ENCODE peak calls at places on chromosomes 6 and 20, in four cellular contexts. M is H1, A is IMR-90, F is neuronal stem cell. S is an unnamed sample.

GRCh38 chr20:62117658-62118057 is 4.6 kb upstream of the LSM14B start:
- DNase-seq in M (no peak), A (no peak), F (no peak), S (no peak)

GRCh38 chr6:40907198-40907701 is 131.8 kb downstream of the UNC5CL start:
- DNase-seq in M (no peak), A (peak; percentile 9), F (no peak), S (no peak)

GRCh38 chr6:13733178-13733851 is 21.7 kb upstream of the RANBP9 start:
- DNase-seq in M (no peak), A (peak; percentile 93), F (no peak), S (no peak)

GRCh38 chr20:19992996-19993908 is 23.9 kb upstream of the NAA20 start:
- DNase-seq in M (no peak), A (peak; percentile 91), F (no peak), S (peak; percentile 76)

GRCh38 chr6:2396856-2397640 is 151.6 kb upstream of the GMDS start:
- DNase-seq in M (no peak), A (peak; percentile 85), F (no peak), S (no peak)

GRCh38 chr20:33896509-33896908 is 85.4 kb downstream of the CHMP4B start:
- DNase-seq in M (no peak), A (peak; percentile 70), F (no peak), S (no peak)

GRCh38 chr6:157759028-157759427 is 64.0 kb upstream of the SNX9 start:
- DNase-seq in M (no peak), A (no peak), F (no peak), S (no peak)

GRCh38 chr20:3128585-3128984 is 31.1 kb downstream of the FASTKD5 start:
- DNase-seq in M (no peak), A (no peak), F (no peak), S (no peak)

GRCh38 chr6:15980801-15981200 is 148.1 kb upstream of the MYLIP start:
- DNase-seq in M (no peak), A (no peak), F (no peak), S (no peak)

GRCh38 chr6:170097505-170098427 is 193.1 kb downstream of the DLL1 start:
- DNase-seq in M (peak; percentile 29), A (no peak), F (no peak), S (no peak)

GRCh38 chr6:32845381-32845884 is 1.6 kb upstream of the PSMB8 start:
- DNase-seq in M (no peak), A (no peak), F (no peak), S (no peak)

GRCh38 chr6:14676084-14676483 is 558.5 kb downstream of the CD83 start:
- DNase-seq in M (no peak), A (peak; percentile 79), F (no peak), S (no peak)

GRCh38 chr20:8161262-8162071 is 29.4 kb downstream of the PLCB1 start:
- DNase-seq in M (no peak), A (peak; percentile 23), F (no peak), S (no peak)

GRCh38 chr6:132082421-132082820 is 131.2 kb upstream of the CCN2 start:
- DNase-seq in M (no peak), A (peak; percentile 34), F (no peak), S (no peak)

GRCh38 chr6:324116-324728 is 31.9 kb downstream of the DUSP22 start:
- DNase-seq in M (no peak), A (no peak), F (no peak), S (no peak)

GRCh38 chr6:135182120-135182992 is 1.2 kb downstream of the MYB start:
- DNase-seq in M (peak; percentile 66), A (no peak), F (peak; percentile 26), S (peak; percentile 42)

GRCh38 chr6:157952751-157953479 is 28.7 kb upstream of the SYNJ2 start:
- DNase-seq in M (no peak), A (peak; percentile 12), F (no peak), S (no peak)

GRCh38 chr20:63568986-63569949 is 4.8 kb downstream of the HELZ2 start:
- DNase-seq in M (no peak), A (no peak), F (no peak), S (no peak)

GRCh38 chr6:104321301-104321700 is 538.4 kb downstream of the HACE1 start:
- DNase-seq in M (no peak), A (no peak), F (no peak), S (no peak)

GRCh38 chr6:86537311-86537861 is 399.9 kb upstream of the HTR1E start:
- DNase-seq in M (no peak), A (no peak), F (no peak), S (no peak)

GRCh38 chr6:65410309-65410708 is 296.7 kb downstream of the EYS start:
- DNase-seq in M (no peak), A (no peak), F (no peak), S (no peak)

GRCh38 chr6:121651420-121651819 is 216.0 kb downstream of the GJA1 start:
- DNase-seq in M (no peak), A (peak; percentile 59), F (no peak), S (no peak)

DNA sequence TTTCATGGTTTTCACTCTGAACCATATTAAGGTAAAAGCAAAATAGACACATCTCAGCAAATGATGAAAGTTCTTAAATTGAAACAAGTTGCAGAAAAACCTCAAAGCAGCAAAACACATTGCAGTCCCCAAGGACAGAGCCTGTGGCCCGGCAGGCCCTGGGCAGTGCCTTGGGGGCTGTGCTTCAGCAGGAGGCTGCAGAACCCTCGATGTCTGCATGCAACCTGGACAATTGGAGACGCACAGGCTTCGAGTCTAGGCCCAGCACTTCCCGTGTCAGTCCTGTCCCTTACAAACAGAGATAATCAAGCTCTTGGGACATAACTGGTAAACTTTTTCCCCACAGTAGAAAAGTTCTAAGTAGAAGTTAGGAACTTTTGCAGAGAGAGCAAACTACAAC is 9.2 kb downstream of the PYGB start:
- DNase-seq in M (peak; percentile 14), A (no peak), F (no peak), S (peak; percentile 12)
- H2BK5ac ChIP-seq in M (no peak overlapping the region), A (no peak overlapping the region), F (no peak overlapping the region), S (no peak overlapping the region)

DNA sequence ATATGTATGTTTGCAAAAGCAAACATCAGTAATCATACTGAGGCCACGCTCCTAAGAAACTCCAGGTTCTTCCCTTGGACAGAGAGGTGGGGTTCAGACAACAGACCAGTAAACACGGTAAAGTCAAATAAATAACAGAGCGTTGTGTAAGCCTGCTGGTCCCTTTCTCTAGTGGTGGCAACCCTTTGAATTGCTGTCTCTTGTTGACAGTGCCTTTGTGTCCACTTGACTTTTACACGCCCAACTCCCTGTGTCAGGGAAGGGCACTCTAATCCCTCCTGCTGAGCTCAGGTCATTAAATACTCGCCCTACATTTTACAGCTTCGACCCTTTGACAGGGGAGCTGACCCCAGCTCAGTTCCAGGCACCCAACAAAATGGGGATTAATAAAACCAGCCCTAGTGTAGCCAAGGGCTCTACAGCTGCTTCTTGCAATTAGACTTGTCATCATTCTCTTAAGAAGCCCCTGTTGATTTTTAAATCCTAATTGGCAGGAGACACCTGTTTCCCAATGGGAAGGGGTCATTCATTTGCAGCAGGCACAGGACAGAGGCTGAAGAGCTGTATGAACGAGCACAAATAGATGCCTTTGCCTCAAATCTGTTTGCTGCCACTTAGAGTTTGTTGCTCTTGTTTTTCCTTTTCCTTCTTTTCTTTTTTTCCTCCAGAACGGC is 308.2 kb downstream of the EYA4 start:
- DNase-seq in M (no peak), A (no peak), F (peak; percentile 94), S (no peak)
- H2BK5ac ChIP-seq in M (no peak overlapping the region), A (peak overlapping the region; percentile 1), F (no peak overlapping the region), S (no peak overlapping the region)

GRCh38 chr6:109373333-109373732 is 8.9 kb downstream of the CD164 start:
- DNase-seq in M (no peak), A (no peak), F (no peak), S (no peak)
- H2BK5ac ChIP-seq in M (no peak overlapping the region), A (no peak overlapping the region), F (no peak overlapping the region), S (no peak overlapping the region)

GRCh38 chr6:139881728-139882211 is 507.3 kb upstream of the CITED2 start:
- DNase-seq in M (peak; percentile 58), A (peak; percentile 53), F (no peak), S (peak; percentile 53)
- H2BK5ac ChIP-seq in M (no peak overlapping the region), A (peak overlapping the region; percentile 88), F (no peak overlapping the region), S (no peak overlapping the region)

GRCh38 chr20:50032955-50033666 is 50.3 kb downstream of the SNAI1 start:
- DNase-seq in M (no peak), A (no peak), F (no peak), S (no peak)
- H2BK5ac ChIP-seq in M (no peak overlapping the region), A (peak overlapping the region; percentile 25), F (no peak overlapping the region), S (no peak overlapping the region)

GRCh38 chr6:134060491-134061106 is 8.2 kb upstream of the SLC2A12 start:
- DNase-seq in M (no peak), A (peak; percentile 79), F (no peak), S (peak; percentile 39)
- H2BK5ac ChIP-seq in M (peak overlapping the region; percentile 41), A (peak overlapping the region; percentile 37), F (no peak overlapping the region), S (no peak overlapping the region)

GRCh38 chr6:4085329-4085695 is 6.4 kb upstream of the FAM217A start:
- DNase-seq in M (no peak), A (peak; percentile 72), F (no peak), S (no peak)
- H2BK5ac ChIP-seq in M (no peak overlapping the region), A (no peak overlapping the region), F (no peak overlapping the region), S (no peak overlapping the region)

GRCh38 chr6:26519359-26519758 is 18.8 kb upstream of the HMGN4 start:
- DNase-seq in M (no peak), A (no peak), F (no peak), S (no peak)

GRCh38 chr6:26520840-26521484 is 17.2 kb upstream of the HMGN4 start:
- DNase-seq in M (peak; percentile 91), A (peak; percentile 80), F (peak; percentile 90), S (peak; percentile 86)

GRCh38 chr6:26520088-26520839 is 17.9 kb upstream of the HMGN4 start:
- DNase-seq in M (no peak), A (no peak), F (no peak), S (no peak)

GRCh38 chr6:26524722-26525360 is 13.3 kb upstream of the HMGN4 start:
- DNase-seq in M (no peak), A (no peak), F (no peak), S (no peak)

GRCh38 chr6:26521485-26522391 is 16.4 kb upstream of the HMGN4 start:
- DNase-seq in M (peak; percentile 87), A (peak; percentile 64), F (peak; percentile 81), S (peak; percentile 87)
- H2BK5ac ChIP-seq in M (peak overlapping the region; percentile 90), A (peak overlapping the region; percentile 85), F (peak overlapping the region; percentile 69), S (no peak overlapping the region)

DNA sequence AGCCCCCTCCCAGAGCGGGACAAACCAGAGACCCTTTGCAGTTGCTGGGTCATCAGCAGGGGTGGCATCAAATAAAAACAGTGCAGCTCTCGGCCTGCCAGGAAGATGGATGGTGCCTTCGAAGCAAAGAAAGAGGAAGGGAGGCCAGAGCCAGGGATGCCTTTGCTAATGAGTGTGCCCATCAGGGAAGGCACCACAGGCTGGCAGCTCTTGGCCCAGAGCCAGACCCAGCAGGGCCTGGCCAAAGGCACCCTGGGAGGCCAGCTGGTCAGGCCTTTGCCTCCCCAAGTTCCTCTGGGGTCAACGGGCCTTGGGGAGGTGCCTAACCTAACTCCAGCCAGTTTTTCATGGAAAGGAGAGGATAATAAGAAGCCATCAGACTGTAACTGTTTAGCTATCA is 26.4 kb upstream of the ZNF318 start:
- DNase-seq in M (no peak), A (no peak), F (no peak), S (no peak)
- H2BK5ac ChIP-seq in M (no peak overlapping the region), A (no peak overlapping the region), F (no peak overlapping the region), S (no peak overlapping the region)

S was measured in H9.